ENCODE peak calls at places on chromosomes 2 and 18, in seven cellular contexts. P is K562, S is SK-N-SH, K is HCT116, Q is GM12878, Y is H1, W is HepG2. U is an unnamed sample.
A peak's percentile ranks its signal among the peaks of the same experiment; 100 is the strongest.

GRCh38 chr18:33116376-33116775 is 324.1 kb downstream of the CCDC178 start:
- DNase-seq in P (no peak), S (no peak), K (no peak), Q (no peak), Y (no peak), W (no peak), U (no peak)

GRCh38 chr2:128681351-128681906 is 362.8 kb upstream of the HS6ST1 start:
- DNase-seq in P (no peak), S (no peak), K (no peak), Q (no peak), Y (no peak), W (no peak), U (no peak)

GRCh38 chr2:30706534-30707303 is 100.5 kb downstream of the CAPN13 start:
- DNase-seq in P (peak; percentile 77), S (peak; percentile 79), K (peak; percentile 48), Q (peak; percentile 27), Y (no peak), W (peak; percentile 45), U (peak; percentile 59)

GRCh38 chr2:26292646-26293045 is 47.9 kb downstream of the HADHB start:
- DNase-seq in P (peak; percentile 55), S (no peak), K (no peak), Q (no peak), Y (no peak), W (peak; percentile 45), U (no peak)

GRCh38 chr2:176114930-176115625 is 1.5 kb upstream of the HOXD10 start:
- DNase-seq in P (no peak), S (no peak), K (no peak), Q (no peak), Y (no peak), W (no peak), U (no peak)

GRCh38 chr2:227881866-227882517 is 10.6 kb downstream of the DAW1 start:
- DNase-seq in P (no peak), S (no peak), K (no peak), Q (no peak), Y (no peak), W (no peak), U (no peak)

GRCh38 chr2:10909050-10909995 is 2.4 kb upstream of the KCNF1 start:
- DNase-seq in P (peak; percentile 50), S (peak; percentile 88), K (peak; percentile 35), Q (no peak), Y (no peak), W (peak; percentile 23), U (peak; percentile 36)

GRCh38 chr2:216849987-216850386 is 9.9 kb downstream of the TNP1 start:
- DNase-seq in P (peak; percentile 31), S (no peak), K (no peak), Q (no peak), Y (no peak), W (no peak), U (no peak)

GRCh38 chr2:71790261-71791038 is 337.1 kb downstream of the DYSF start:
- DNase-seq in P (no peak), S (no peak), K (no peak), Q (no peak), Y (no peak), W (no peak), U (no peak)

GRCh38 chr2:41726364-41726763 is 321.5 kb upstream of the PKDCC start:
- DNase-seq in P (peak; percentile 8), S (no peak), K (no peak), Q (no peak), Y (no peak), W (no peak), U (no peak)

GRCh38 chr2:102753563-102754159 is 8.2 kb upstream of the TMEM182 start:
- DNase-seq in P (peak; percentile 56), S (peak; percentile 18), K (peak; percentile 32), Q (no peak), Y (no peak), W (peak; percentile 77), U (peak; percentile 4)

GRCh38 chr18:44781890-44782289 is 101.2 kb downstream of the SETBP1 start:
- DNase-seq in P (no peak), S (no peak), K (no peak), Q (no peak), Y (no peak), W (no peak), U (no peak)

GRCh38 chr2:48270209-48270608 is 259.7 kb upstream of the STON1 start:
- DNase-seq in P (no peak), S (no peak), K (no peak), Q (no peak), Y (no peak), W (peak; percentile 77), U (no peak)

GRCh38 chr2:224650815-224651439 is 65.2 kb downstream of the CCDC195 start:
- DNase-seq in P (peak; percentile 53), S (peak; percentile 72), K (peak; percentile 53), Q (no peak), Y (no peak), W (peak; percentile 57), U (peak; percentile 67)

GRCh38 chr2:98731709-98732349 is 897 bp upstream of the MGAT4A start:
- DNase-seq in P (no peak), S (no peak), K (no peak), Q (no peak), Y (no peak), W (peak; percentile 60), U (no peak)

GRCh38 chr18:54558609-54559585 is 32.1 kb upstream of the DYNAP start:
- DNase-seq in P (peak; percentile 30), S (peak; percentile 17), K (no peak), Q (peak; percentile 11), Y (no peak), W (peak; percentile 11), U (peak; percentile 5)

GRCh38 chr2:163775304-163775703 is 39.5 kb upstream of the FIGN start:
- DNase-seq in P (no peak), S (no peak), K (no peak), Q (no peak), Y (no peak), W (no peak), U (no peak)

GRCh38 chr2:176082885-176083731 is 654 bp downstream of the EVX2 start:
- DNase-seq in P (no peak), S (peak; percentile 49), K (no peak), Q (no peak), Y (no peak), W (no peak), U (no peak)

GRCh38 chr18:23883277-23883790 is 131.2 kb upstream of the TTC39C start:
- DNase-seq in P (no peak), S (no peak), K (no peak), Q (no peak), Y (no peak), W (peak; percentile 93), U (no peak)

GRCh38 chr2:9710311-9710710 is 79.5 kb upstream of the YWHAQ start:
- DNase-seq in P (no peak), S (no peak), K (no peak), Q (no peak), Y (no peak), W (no peak), U (no peak)

GRCh38 chr2:177585234-177585863 is 192.8 kb downstream of the AGPS start:
- DNase-seq in P (no peak), S (no peak), K (no peak), Q (no peak), Y (no peak), W (no peak), U (no peak)

GRCh38 chr2:106078091-106078490 is 116.0 kb downstream of the UXS1 start:
- DNase-seq in P (no peak), S (no peak), K (no peak), Q (no peak), Y (no peak), W (no peak), U (no peak)

GRCh38 chr2:120066708-120067547 is 54.1 kb downstream of the EPB41L5 start:
- DNase-seq in P (no peak), S (peak; percentile 43), K (no peak), Q (no peak), Y (no peak), W (peak; percentile 98), U (peak; percentile 86)

GRCh38 chr18:48808476-48808875 is 142.3 kb downstream of the SMAD7 start:
- DNase-seq in P (no peak), S (no peak), K (no peak), Q (no peak), Y (no peak), W (no peak), U (no peak)
- TF ChIP-seq JUND in P (no peak), S (no peak), K (no peak), Q (no peak), Y (no peak), W (no peak), U (no peak)

GRCh38 chr2:121627525-121628050 is 21.7 kb downstream of the CLASP1 start:
- DNase-seq in P (peak; percentile 78), S (no peak), K (no peak), Q (no peak), Y (no peak), W (no peak), U (no peak)

GRCh38 chr2:121625953-121626352 is 23.3 kb downstream of the CLASP1 start:
- DNase-seq in P (no peak), S (no peak), K (no peak), Q (no peak), Y (no peak), W (no peak), U (no peak)

DNA sequence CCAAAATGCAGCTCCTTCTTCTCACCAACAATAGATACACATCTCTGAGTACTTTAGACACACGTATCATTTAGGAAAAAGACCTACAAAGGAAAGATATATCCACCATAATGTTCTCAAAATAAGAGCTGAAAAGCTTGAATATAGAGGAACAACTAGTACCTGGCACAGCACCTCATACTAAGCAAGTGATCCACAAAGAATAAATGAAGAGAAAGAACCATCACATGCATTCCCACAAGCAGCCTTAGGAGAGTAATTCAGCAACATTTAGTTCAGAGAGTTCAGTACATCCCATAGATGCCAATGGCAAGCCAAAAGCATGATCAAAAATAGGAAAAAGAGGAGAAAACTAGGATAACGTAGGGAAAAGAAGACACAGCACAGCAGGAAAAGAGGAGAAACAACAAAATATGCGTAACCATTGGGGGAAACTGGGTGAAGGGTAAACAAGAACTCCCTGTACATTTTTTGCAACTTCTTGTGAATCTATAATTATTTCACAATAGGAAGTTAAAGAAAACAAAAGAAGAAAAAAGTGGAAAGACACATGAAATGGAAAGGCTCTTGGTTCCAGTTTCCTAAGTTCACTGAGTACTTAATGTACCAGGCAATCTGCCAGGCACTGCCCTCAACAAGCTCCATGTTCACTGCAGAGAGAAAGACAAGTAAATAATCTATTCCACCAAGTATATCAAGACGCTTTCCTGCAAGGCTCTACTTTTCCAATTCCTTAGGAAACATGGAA is 22.3 kb downstream of the CLASP1 start:
- DNase-seq in P (no peak), S (no peak), K (no peak), Q (no peak), Y (no peak), W (no peak), U (no peak)
- TF ChIP-seq JUND in P (no peak), S (no peak), K (no peak), Q (no peak), Y (no peak), W (no peak), U (no peak)

GRCh38 chr18:78932281-78932680 is 47.3 kb upstream of the SALL3 start:
- DNase-seq in P (no peak), S (no peak), K (no peak), Q (no peak), Y (no peak), W (no peak), U (no peak)
- TF ChIP-seq JUND in P (no peak), S (no peak), K (no peak), Q (no peak), Y (no peak), W (no peak), U (no peak)

DNA sequence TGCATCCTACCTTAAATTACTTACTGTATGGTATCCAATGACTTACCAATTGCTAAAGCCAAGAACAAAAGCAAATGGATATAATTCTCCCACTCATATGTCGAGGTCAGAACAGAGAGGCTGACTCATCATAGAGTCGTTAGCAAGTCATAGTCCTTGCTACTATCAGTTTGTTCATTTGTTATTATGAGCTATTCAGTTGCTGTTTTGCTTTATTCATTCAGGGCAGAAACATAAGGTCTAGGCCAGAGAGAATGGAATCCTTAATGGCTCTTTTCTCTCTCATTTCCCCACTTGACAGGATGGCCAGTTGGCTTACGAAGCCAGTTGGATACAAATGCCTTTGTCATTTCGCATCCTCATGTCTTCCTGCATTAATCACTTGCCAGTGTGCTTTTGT is 62.3 kb upstream of the ACVR2A start:
- DNase-seq in P (peak; percentile 11), S (no peak), K (no peak), Q (no peak), Y (no peak), W (no peak), U (no peak)
- TF ChIP-seq JUND in P (peak; percentile 27), S (no peak), K (no peak), Q (no peak), Y (no peak), W (no peak), U (no peak)